ENCODE peak calls at places on chromosomes 12 and 14, in five cellular contexts. One of them, this sample, is unnamed.

GRCh38 chr14:68548194-68549056 is 244.4 kb downstream of the ZFP36L1 start:
- DNase-seq in spleen: no peak
- DNase-seq in A549: peak; percentile 80
- DNase-seq in adrenal gland: peak; percentile 85
- DNase-seq in IMR-90: peak; percentile 98
- DNase-seq in this sample: no peak

GRCh38 chr14:68408680-68409079 is 384.2 kb downstream of the ZFP36L1 start:
- DNase-seq in spleen: no peak
- DNase-seq in A549: no peak
- DNase-seq in adrenal gland: no peak
- DNase-seq in IMR-90: peak; percentile 48
- DNase-seq in this sample: no peak

GRCh38 chr12:46585854-46586621 is 213.5 kb upstream of the SLC38A2 start:
- DNase-seq in spleen: no peak
- DNase-seq in A549: no peak
- DNase-seq in adrenal gland: no peak
- DNase-seq in IMR-90: peak; percentile 92
- DNase-seq in this sample: peak; percentile 53

GRCh38 chr12:129550353-129550752 is 353.5 kb downstream of the TMEM132D start:
- DNase-seq in spleen: no peak
- DNase-seq in A549: no peak
- DNase-seq in adrenal gland: no peak
- DNase-seq in IMR-90: no peak
- DNase-seq in this sample: no peak

GRCh38 chr14:73661872-73662271 is 17.1 kb downstream of the DNAL1 start:
- DNase-seq in spleen: no peak
- DNase-seq in A549: no peak
- DNase-seq in adrenal gland: no peak
- DNase-seq in IMR-90: peak; percentile 57
- DNase-seq in this sample: no peak

GRCh38 chr14:49598479-49599301 is at the start of gene LRR1:
- DNase-seq in spleen: peak; percentile 98
- DNase-seq in A549: peak; percentile 79
- DNase-seq in adrenal gland: peak; percentile 84
- DNase-seq in IMR-90: peak; percentile 82
- DNase-seq in this sample: peak; percentile 94

GRCh38 chr12:118981285-118982201 is at the start of gene SRRM4:
- DNase-seq in spleen: no peak
- DNase-seq in A549: no peak
- DNase-seq in adrenal gland: no peak
- DNase-seq in IMR-90: no peak
- DNase-seq in this sample: no peak

GRCh38 chr14:50804181-50804721 is 26.7 kb downstream of the NIN start:
- DNase-seq in spleen: no peak
- DNase-seq in A549: no peak
- DNase-seq in adrenal gland: no peak
- DNase-seq in IMR-90: peak; percentile 76
- DNase-seq in this sample: no peak

GRCh38 chr12:105978276-105978675 is 160.5 kb downstream of the NUAK1 start:
- DNase-seq in spleen: no peak
- DNase-seq in A549: no peak
- DNase-seq in adrenal gland: no peak
- DNase-seq in IMR-90: no peak
- DNase-seq in this sample: no peak

GRCh38 chr12:98154850-98155249 is 360.5 kb upstream of the TMPO start:
- DNase-seq in spleen: no peak
- DNase-seq in A549: no peak
- DNase-seq in adrenal gland: peak; percentile 18
- DNase-seq in IMR-90: no peak
- DNase-seq in this sample: no peak

GRCh38 chr12:74890237-74890599 is 319.4 kb downstream of the KCNC2 start:
- DNase-seq in spleen: no peak
- DNase-seq in A549: peak; percentile 49
- DNase-seq in adrenal gland: peak; percentile 60
- DNase-seq in IMR-90: peak; percentile 92
- DNase-seq in this sample: peak; percentile 56

GRCh38 chr12:115599251-115599811 is 678.2 kb downstream of the MED13L start:
- DNase-seq in spleen: no peak
- DNase-seq in A549: no peak
- DNase-seq in adrenal gland: no peak
- DNase-seq in IMR-90: no peak
- DNase-seq in this sample: no peak

GRCh38 chr14:105882626-105883025 is 356.2 kb downstream of the TMEM121 start:
- DNase-seq in spleen: peak; percentile 72
- DNase-seq in A549: no peak
- DNase-seq in adrenal gland: peak; percentile 6
- DNase-seq in IMR-90: no peak
- DNase-seq in this sample: no peak

GRCh38 chr12:115306380-115306779 is 622.4 kb upstream of the TBX3 start:
- DNase-seq in spleen: no peak
- DNase-seq in A549: no peak
- DNase-seq in adrenal gland: no peak
- DNase-seq in IMR-90: no peak
- DNase-seq in this sample: no peak

GRCh38 chr12:116798719-116799118 is 60.6 kb downstream of the RNFT2 start:
- DNase-seq in spleen: no peak
- DNase-seq in A549: no peak
- DNase-seq in adrenal gland: no peak
- DNase-seq in IMR-90: no peak
- DNase-seq in this sample: no peak

GRCh38 chr14:59275668-59276067 is 87.2 kb downstream of the DAAM1 start:
- DNase-seq in spleen: no peak
- DNase-seq in A549: peak; percentile 45
- DNase-seq in adrenal gland: no peak
- DNase-seq in IMR-90: peak; percentile 93
- DNase-seq in this sample: no peak

GRCh38 chr14:49160983-49161382 is 425.2 kb downstream of the RPS29 start:
- DNase-seq in spleen: no peak
- DNase-seq in A549: no peak
- DNase-seq in adrenal gland: no peak
- DNase-seq in IMR-90: no peak
- DNase-seq in this sample: no peak

GRCh38 chr12:29113101-29113500 is 36.0 kb upstream of the FAR2 start:
- DNase-seq in spleen: no peak
- DNase-seq in A549: no peak
- DNase-seq in adrenal gland: no peak
- DNase-seq in IMR-90: peak; percentile 21
- DNase-seq in this sample: no peak

GRCh38 chr12:19245656-19246055 is 116.1 kb downstream of the PLEKHA5 start:
- DNase-seq in spleen: no peak
- DNase-seq in A549: no peak
- DNase-seq in adrenal gland: no peak
- DNase-seq in IMR-90: no peak
- DNase-seq in this sample: no peak

GRCh38 chr12:1812650-1813302 is 7.6 kb upstream of the LRTM2 start:
- DNase-seq in spleen: peak; percentile 90
- DNase-seq in A549: no peak
- DNase-seq in adrenal gland: peak; percentile 60
- DNase-seq in IMR-90: peak; percentile 48
- DNase-seq in this sample: peak; percentile 64

GRCh38 chr14:67387195-67387594 is 24.8 kb downstream of the PLEK2 start:
- DNase-seq in spleen: no peak
- DNase-seq in A549: no peak
- DNase-seq in adrenal gland: no peak
- DNase-seq in IMR-90: peak; percentile 56
- DNase-seq in this sample: no peak

GRCh38 chr14:67385120-67385519 is 25.0 kb downstream of the EIF2S1 start:
- DNase-seq in spleen: no peak
- DNase-seq in A549: no peak
- DNase-seq in adrenal gland: no peak
- DNase-seq in IMR-90: no peak
- DNase-seq in this sample: no peak

GRCh38 chr14:67390135-67390534 is 21.8 kb downstream of the PLEK2 start:
- DNase-seq in spleen: no peak
- DNase-seq in A549: no peak
- DNase-seq in adrenal gland: no peak
- DNase-seq in IMR-90: no peak
- DNase-seq in this sample: no peak

GRCh38 chr14:67389261-67389660 is 22.7 kb downstream of the PLEK2 start:
- DNase-seq in spleen: no peak
- DNase-seq in A549: no peak
- DNase-seq in adrenal gland: no peak
- DNase-seq in IMR-90: no peak
- DNase-seq in this sample: no peak

DNA sequence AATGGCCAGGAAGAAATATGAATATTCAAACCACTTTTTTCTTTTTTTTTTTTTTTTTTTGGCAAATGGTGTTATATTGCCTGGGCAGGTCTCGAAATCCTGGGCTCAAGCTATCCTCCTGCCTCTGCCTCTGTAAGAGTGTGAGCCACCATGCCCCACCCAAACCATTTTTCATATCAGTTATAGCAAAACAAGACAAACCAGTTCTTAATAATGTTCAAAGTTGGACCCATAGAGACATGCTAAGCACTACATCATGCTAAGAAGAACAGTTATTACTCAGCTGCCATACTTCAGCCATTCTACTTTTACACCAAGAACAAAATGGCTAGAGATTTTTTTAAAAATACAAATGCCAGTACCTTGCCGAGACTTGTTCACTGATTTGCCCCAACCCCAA is 25.5 kb downstream of the EIF2S1 start:
- DNase-seq in spleen: no peak
- DNase-seq in A549: no peak
- DNase-seq in adrenal gland: no peak
- DNase-seq in IMR-90: no peak
- DNase-seq in this sample: no peak
- TF ChIP-seq POLR2A in spleen: no peak
- TF ChIP-seq POLR2A in A549: no peak
- TF ChIP-seq POLR2A in adrenal gland: no peak
- TF ChIP-seq POLR2A in IMR-90: no peak
- TF ChIP-seq POLR2A in this sample: no peak

DNA sequence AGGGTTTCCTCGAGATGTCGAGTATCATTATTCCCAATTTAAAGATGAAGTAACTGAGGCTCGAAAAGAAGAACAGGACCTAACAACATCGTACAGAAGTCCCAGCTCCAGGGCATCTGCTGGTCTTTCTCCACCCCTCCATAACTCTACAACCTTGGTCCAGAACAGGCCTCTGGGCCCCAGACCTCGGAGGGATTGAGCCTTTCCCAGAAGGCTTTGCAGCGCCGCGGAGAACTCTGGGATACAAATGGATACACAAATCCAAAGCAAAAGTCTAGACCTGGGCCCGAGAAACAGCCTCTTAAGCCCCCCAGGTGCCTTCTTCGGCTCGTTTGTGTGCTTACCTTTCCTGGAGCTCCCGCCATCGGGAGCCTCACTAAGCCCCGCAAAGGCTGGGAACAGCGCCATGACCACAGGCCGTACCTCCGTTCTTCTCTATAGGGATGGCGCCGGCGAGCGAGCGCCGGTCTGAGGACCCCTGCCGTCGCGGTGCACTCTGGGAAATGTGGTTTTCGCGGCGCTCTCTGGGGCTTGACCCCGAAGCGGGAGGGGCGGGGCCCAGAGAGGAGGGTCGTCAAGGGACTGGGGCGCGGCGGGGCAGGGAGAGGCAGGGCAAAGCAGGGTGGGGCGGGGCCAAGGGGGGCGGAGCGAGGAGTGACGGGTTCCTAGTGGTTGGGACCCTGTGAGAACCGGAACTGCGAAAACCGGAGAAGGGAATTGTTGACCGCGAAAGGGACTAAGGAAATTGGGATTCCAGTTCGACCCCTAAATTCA is at the start of gene NRDE2:
- DNase-seq in spleen: peak; percentile 100
- DNase-seq in A549: peak; percentile 84
- DNase-seq in adrenal gland: peak; percentile 100
- DNase-seq in IMR-90: peak; percentile 91
- DNase-seq in this sample: peak; percentile 99
- TF ChIP-seq POLR2A in spleen: no peak
- TF ChIP-seq POLR2A in A549: peak; percentile 24
- TF ChIP-seq POLR2A in adrenal gland: peak; percentile 62
- TF ChIP-seq POLR2A in IMR-90: peak; percentile 55
- TF ChIP-seq POLR2A in this sample: no peak

DNA sequence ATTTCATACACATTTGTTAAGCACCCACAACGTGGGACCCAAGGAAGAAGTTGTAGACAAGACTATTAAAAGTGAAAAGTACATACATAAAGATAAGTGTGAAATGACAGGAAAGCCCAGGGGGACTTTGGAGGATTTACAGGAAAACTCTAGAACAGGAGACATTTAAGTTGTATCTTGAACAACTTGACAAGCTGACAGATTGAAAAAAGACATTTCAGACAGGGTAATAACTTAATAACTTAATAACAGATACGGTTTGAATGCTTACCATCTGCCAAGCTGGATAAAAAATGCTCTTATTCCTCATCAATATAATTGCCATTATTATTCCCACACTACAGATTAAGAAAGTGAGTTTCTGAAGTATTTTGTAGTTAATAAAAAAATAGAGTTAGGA is 229.7 kb upstream of the SYT10 start:
- DNase-seq in spleen: no peak
- DNase-seq in A549: no peak
- DNase-seq in adrenal gland: no peak
- DNase-seq in IMR-90: no peak
- DNase-seq in this sample: no peak
- TF ChIP-seq POLR2A in spleen: no peak
- TF ChIP-seq POLR2A in A549: no peak
- TF ChIP-seq POLR2A in adrenal gland: no peak
- TF ChIP-seq POLR2A in IMR-90: no peak
- TF ChIP-seq POLR2A in this sample: no peak

DNA sequence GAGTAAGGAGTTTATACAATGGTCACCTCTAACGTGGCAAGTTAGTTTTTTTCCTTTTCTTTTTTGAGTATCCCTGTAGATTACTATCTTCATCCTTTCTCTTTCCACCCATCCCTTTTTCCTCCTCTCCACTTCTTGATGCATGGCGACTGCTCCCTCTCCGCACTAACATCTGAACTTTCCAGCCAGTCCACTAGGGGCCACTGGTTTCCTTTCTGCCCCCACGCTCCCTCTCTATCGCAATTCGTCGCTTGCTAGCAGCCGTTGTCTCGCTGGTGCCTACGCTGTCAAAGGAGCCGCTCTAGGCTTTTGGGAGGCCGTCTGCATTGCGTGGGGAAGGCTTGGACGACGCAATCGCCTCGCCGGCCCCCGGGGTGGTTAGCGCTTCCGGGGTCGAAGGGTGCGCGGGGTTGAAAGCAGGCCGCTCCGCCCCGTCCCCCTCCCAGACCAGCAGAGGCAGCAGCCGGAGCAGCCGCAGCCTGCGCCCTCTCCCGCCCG is at the start of gene PCBP2:
- DNase-seq in spleen: peak; percentile 100
- DNase-seq in A549: peak; percentile 99
- DNase-seq in adrenal gland: peak; percentile 99
- DNase-seq in IMR-90: peak; percentile 100
- DNase-seq in this sample: peak; percentile 99
- TF ChIP-seq POLR2A in spleen: peak; percentile 64
- TF ChIP-seq POLR2A in A549: peak; percentile 72
- TF ChIP-seq POLR2A in adrenal gland: peak; percentile 45
- TF ChIP-seq POLR2A in IMR-90: peak; percentile 93
- TF ChIP-seq POLR2A in this sample: peak; percentile 63

This sample was measured in Peyer's patch.